ENCODE peak calls at places on chromosomes 7 and 10, in four cellular contexts. R is heart left ventricle, F is HCT116, P is BE2C. D is an unnamed sample.

GRCh38 chr7:63789378-63790176 is 209.1 kb upstream of the ZNF722 start:
- DNase-seq in P (no peak), R (no peak), F (no peak), D (no peak)

GRCh38 chr7:105707967-105708580 is 126.8 kb upstream of the EFCAB10 start:
- DNase-seq in R (no peak), F (no peak), P (no peak), D (no peak)

GRCh38 chr10:70053212-70053895 is 708 bp downstream of the MACROH2A2 start:
- DNase-seq in R (peak), F (no peak), P (peak), D (no peak)

GRCh38 chr7:142063551-142064442 is 47.7 kb upstream of the MGAM2 start:
- DNase-seq in F (no peak), R (no peak), P (no peak), D (no peak)

GRCh38 chr10:125093199-125093841 is 67.0 kb downstream of the CTBP2 start:
- DNase-seq in P (peak), R (no peak), F (no peak), D (no peak)

GRCh38 chr7:6026011-6026819 is 5.0 kb upstream of the ANKRD61 start:
- DNase-seq in P (peak), R (peak), F (no peak), D (no peak)

GRCh38 chr10:47451275-47451997 is 32.5 kb downstream of the ANXA8 start:
- DNase-seq in P (no peak), F (no peak), R (peak), D (no peak)

GRCh38 chr7:127348247-127348631 is 44.3 kb downstream of the ZNF800 start:
- DNase-seq in F (no peak), P (no peak), R (no peak), D (no peak)

GRCh38 chr10:58665361-58665760 is 152.7 kb downstream of the BICC1 start:
- DNase-seq in R (no peak), F (no peak), P (no peak), D (no peak)

GRCh38 chr10:77614778-77615625 is 22.6 kb downstream of the KCNMA1 start:
- DNase-seq in F (no peak), R (no peak), P (no peak), D (no peak)

GRCh38 chr10:72831696-72832355 is 61.7 kb upstream of the OIT3 start:
- DNase-seq in F (no peak), P (no peak), R (no peak), D (no peak)

GRCh38 chr7:98091061-98091460 is 15.6 kb upstream of the LMTK2 start:
- DNase-seq in P (no peak), R (no peak), F (no peak), D (no peak)

GRCh38 chr10:73131295-73131694 is 21.0 kb downstream of the NUDT13 start:
- DNase-seq in R (no peak), F (no peak), P (no peak), D (no peak)

GRCh38 chr10:89310092-89310886 is 8.4 kb downstream of the IFIT2 start:
- DNase-seq in F (no peak), R (no peak), P (no peak), D (no peak)

GRCh38 chr10:92381543-92381954 is 90.6 kb downstream of the MARCHF5 start:
- DNase-seq in R (no peak), P (peak), F (no peak), D (no peak)

GRCh38 chr7:41006591-41006990 is 696.3 kb downstream of the INHBA start:
- DNase-seq in R (no peak), P (no peak), F (peak), D (no peak)

GRCh38 chr7:22571776-22572175 is 71.8 kb upstream of the STEAP1B start:
- DNase-seq in P (no peak), R (no peak), F (no peak), D (no peak)

GRCh38 chr7:34838329-34838728 is 180.3 kb downstream of the NPSR1 start:
- DNase-seq in P (no peak), R (no peak), F (no peak), D (no peak)

GRCh38 chr7:70703785-70704184 is 428.2 kb upstream of the GALNT17 start:
- DNase-seq in P (no peak), F (no peak), R (no peak), D (no peak)

GRCh38 chr10:72425133-72425532 is 70.4 kb upstream of the DNAJB12 start:
- DNase-seq in R (no peak), F (no peak), P (no peak), D (no peak)

GRCh38 chr10:95798307-95798850 is 42.4 kb downstream of the ENTPD1 start:
- DNase-seq in F (no peak), P (no peak), R (no peak), D (no peak)

GRCh38 chr10:110708776-110709443 is 64.8 kb downstream of the RBM20 start:
- DNase-seq in R (no peak), F (no peak), P (no peak), D (no peak)

GRCh38 chr7:157584420-157584819 is 247.6 kb downstream of the DNAJB6 start:
- DNase-seq in F (no peak), R (peak), P (no peak), D (no peak)

GRCh38 chr7:124130-124949 is 68.0 kb upstream of the FAM20C start:
- DNase-seq in R (no peak), P (no peak), F (no peak), D (no peak)

GRCh38 chr10:57925045-57925444 is 342.6 kb downstream of the IPMK start:
- DNase-seq in F (no peak), R (no peak), P (no peak), D (no peak)

GRCh38 chr7:37448057-37448636 is 517 bp downstream of the ELMO1 start:
- DNase-seq in R (peak), P (peak), F (no peak), D (no peak)

GRCh38 chr7:37445800-37446199 is 2.9 kb downstream of the ELMO1 start:
- DNase-seq in P (no peak), R (no peak), F (no peak), D (no peak)

GRCh38 chr7:37446371-37446770 is 2.3 kb downstream of the ELMO1 start:
- DNase-seq in P (no peak), R (no peak), F (no peak), D (no peak)

GRCh38 chr7:37442268-37442667 is 6.4 kb downstream of the ELMO1 start:
- DNase-seq in R (no peak), P (no peak), F (no peak), D (no peak)

GRCh38 chr7:37445064-37445723 is 3.5 kb downstream of the ELMO1 start:
- DNase-seq in P (no peak), R (no peak), F (no peak), D (no peak)
- TF ChIP-seq CTCF in P (no peak), R (no peak), F (no peak), D (no peak)

GRCh38 chr10:112794201-112794600 is 155.8 kb upstream of the TCF7L2 start:
- DNase-seq in F (no peak), P (no peak), R (no peak), D (no peak)

GRCh38 chr10:112792487-112793196 is 157.4 kb upstream of the TCF7L2 start:
- DNase-seq in F (no peak), P (peak), R (no peak), D (no peak)

GRCh38 chr10:112795067-112795466 is 155.0 kb upstream of the TCF7L2 start:
- DNase-seq in R (no peak), F (no peak), P (no peak), D (no peak)

GRCh38 chr10:112791447-112791846 is 158.6 kb upstream of the TCF7L2 start:
- DNase-seq in F (no peak), P (no peak), R (no peak), D (no peak)

GRCh38 chr10:112793197-112793921 is 156.7 kb upstream of the TCF7L2 start:
- DNase-seq in P (no peak), R (no peak), F (no peak), D (no peak)
- H3K4me3 ChIP-seq in P (peak), R (no peak), F (no peak), D (no peak)

GRCh38 chr10:75095631-75096030 is 15.8 kb upstream of the SAMD8 start:
- DNase-seq in F (no peak), R (no peak), P (no peak), D (no peak)

GRCh38 chr10:75097666-75098285 is 13.7 kb upstream of the SAMD8 start:
- DNase-seq in R (no peak), F (no peak), P (peak), D (no peak)

GRCh38 chr10:75098902-75099673 is 12.4 kb upstream of the SAMD8 start:
- DNase-seq in R (peak), P (no peak), F (no peak), D (no peak)

GRCh38 chr10:75094465-75094864 is 17.0 kb upstream of the SAMD8 start:
- DNase-seq in P (no peak), R (no peak), F (no peak), D (no peak)

DNA sequence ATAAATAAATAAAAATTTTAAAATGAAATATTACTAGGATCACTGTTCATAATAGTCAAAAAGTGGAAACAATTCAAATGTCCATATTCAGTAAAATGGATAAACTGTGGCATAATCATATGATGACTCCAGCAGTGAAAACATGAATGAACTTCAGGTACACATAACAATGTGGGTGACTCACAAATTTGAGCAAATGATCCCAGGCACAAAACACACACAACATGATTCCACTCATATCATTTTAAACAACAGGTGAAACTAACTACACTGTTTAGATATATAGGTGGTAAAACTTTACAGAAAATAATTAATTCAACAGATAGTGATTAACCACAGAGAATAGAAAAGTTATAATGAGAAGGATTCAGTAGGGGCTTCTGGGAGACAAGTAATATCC is 14.7 kb upstream of the SAMD8 start:
- DNase-seq in P (no peak), F (no peak), R (no peak), D (no peak)
- TF ChIP-seq CTCF in P (no peak), F (no peak), R (no peak), D (no peak)

GRCh38 chr7:123771846-123772245 is 23.0 kb upstream of the WASL start:
- DNase-seq in P (no peak), R (no peak), F (no peak), D (no peak)

GRCh38 chr7:123770378-123770777 is 21.6 kb upstream of the WASL start:
- DNase-seq in R (no peak), P (no peak), F (no peak), D (no peak)

GRCh38 chr7:123768493-123768892 is 19.7 kb upstream of the WASL start:
- DNase-seq in R (no peak), P (no peak), F (no peak), D (no peak)

GRCh38 chr7:123771256-123771655 is 22.5 kb upstream of the WASL start:
- DNase-seq in F (no peak), P (no peak), R (no peak), D (no peak)

GRCh38 chr7:123769371-123769770 is 20.6 kb upstream of the WASL start:
- DNase-seq in R (no peak), F (peak), P (no peak), D (no peak)
- H3K4me3 ChIP-seq in R (no peak), F (no peak), P (no peak), D (no peak)

DNA sequence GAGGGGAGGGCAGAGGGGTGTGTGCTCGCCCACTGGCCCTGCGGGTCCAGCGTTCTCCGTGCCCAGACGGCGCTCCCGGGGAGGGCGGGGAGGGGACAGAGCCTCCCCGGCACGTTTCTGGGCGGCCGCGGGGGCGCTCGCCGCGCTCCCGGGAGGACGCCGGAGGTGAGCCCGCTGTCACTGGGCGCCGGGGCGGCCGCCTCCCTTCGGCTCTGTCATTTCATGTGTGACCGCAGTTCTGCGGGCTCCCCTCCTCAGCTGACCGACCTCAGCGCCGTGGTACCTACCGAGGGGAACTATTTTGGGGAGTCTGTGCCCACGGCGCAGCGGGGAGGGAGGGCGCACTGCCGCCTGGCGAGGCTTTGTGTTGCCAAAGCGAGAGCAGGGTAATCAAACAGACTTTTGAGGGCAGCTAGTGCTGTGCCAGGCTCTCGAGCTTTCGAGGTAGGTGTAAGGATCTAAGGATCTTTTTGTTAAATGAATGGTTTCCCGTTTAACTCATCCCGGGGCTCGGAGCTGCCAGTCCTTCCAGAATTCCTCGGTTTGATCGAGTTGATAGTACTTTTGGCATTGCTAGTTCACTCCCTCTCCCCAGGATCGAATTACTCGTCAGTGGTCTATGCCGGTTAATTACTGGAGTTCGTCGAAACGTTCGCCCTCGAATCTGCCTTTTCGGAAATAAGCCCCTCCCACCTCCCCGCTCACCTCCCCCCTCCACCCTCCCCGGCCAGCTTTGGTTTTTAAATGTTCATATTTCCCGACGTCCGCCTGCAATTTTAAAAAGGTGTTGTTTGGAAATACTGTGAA is 1.9 kb downstream of the ARID5B start:
- DNase-seq in P (peak), R (peak), F (peak), D (no peak)
- TF ChIP-seq CTCF in P (no peak), R (no peak), F (peak), D (peak)

GRCh38 chr7:4725014-4725951 is 43.2 kb downstream of the FOXK1 start:
- DNase-seq in P (no peak), R (peak), F (no peak), D (peak)

GRCh38 chr7:4724648-4725013 is 42.5 kb downstream of the FOXK1 start:
- DNase-seq in P (no peak), R (no peak), F (no peak), D (no peak)

GRCh38 chr7:4726568-4726967 is 44.5 kb downstream of the FOXK1 start:
- DNase-seq in R (no peak), F (no peak), P (no peak), D (no peak)

GRCh38 chr7:4727914-4728705 is 46.0 kb downstream of the FOXK1 start:
- DNase-seq in P (no peak), F (no peak), R (no peak), D (no peak)

DNA sequence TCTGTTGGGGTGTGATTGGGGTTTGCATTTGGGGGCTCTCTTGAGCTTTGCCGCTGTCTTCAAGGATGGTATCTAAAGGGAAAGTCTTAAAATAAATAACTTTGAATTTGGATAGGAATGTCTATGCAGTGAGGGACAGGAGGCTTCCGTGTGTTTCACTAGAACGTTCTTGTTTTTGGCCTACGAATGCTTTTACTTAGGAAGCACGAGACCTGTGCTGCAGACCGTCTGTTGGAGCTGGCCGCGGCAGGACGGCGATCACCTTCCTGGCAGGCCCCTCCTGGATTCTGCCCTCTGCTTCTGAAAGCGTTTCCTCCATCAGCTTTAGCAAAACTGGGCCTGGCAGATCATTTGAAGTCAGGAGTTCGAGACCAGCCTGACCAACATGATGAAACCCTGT is 44.0 kb downstream of the FOXK1 start:
- DNase-seq in P (no peak), F (no peak), R (no peak), D (no peak)
- H3K4me3 ChIP-seq in P (no peak), F (no peak), R (peak), D (no peak)

DNA sequence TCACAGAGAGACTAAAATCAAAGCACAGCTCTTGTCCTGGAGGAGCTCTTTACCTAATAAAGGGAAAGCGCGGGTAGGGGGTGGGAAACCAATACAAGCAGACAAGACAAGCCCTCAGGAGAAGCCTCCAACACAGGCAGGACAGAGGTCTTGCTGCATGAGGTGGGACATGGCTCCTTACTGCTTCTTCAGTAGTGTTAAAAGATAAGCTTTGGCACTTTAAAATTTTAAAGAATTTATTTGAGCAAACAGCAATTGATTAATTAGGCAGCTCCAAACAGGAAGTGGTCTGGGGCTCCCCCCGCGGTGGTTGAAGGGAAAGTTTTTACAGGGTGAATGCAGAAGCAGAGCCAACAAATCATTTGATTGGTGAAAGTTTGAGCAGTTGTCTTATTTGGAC is 50.3 kb upstream of the MACC1 start:
- DNase-seq in R (no peak), P (no peak), F (no peak), D (no peak)
- TF ChIP-seq CTCF in R (no peak), P (no peak), F (no peak), D (no peak)

GRCh38 chr7:129933627-129934026 is 19.1 kb downstream of the UBE2H start:
- DNase-seq in R (no peak), P (no peak), F (no peak), D (no peak)
- H3K4me3 ChIP-seq in R (no peak), P (no peak), F (no peak), D (no peak)

GRCh38 chr10:118547282-118547681 is 48.2 kb downstream of the PRLHR start:
- DNase-seq in F (no peak), R (no peak), P (no peak), D (no peak)
- TF ChIP-seq CTCF in F (no peak), R (no peak), P (no peak), D (no peak)

DNA sequence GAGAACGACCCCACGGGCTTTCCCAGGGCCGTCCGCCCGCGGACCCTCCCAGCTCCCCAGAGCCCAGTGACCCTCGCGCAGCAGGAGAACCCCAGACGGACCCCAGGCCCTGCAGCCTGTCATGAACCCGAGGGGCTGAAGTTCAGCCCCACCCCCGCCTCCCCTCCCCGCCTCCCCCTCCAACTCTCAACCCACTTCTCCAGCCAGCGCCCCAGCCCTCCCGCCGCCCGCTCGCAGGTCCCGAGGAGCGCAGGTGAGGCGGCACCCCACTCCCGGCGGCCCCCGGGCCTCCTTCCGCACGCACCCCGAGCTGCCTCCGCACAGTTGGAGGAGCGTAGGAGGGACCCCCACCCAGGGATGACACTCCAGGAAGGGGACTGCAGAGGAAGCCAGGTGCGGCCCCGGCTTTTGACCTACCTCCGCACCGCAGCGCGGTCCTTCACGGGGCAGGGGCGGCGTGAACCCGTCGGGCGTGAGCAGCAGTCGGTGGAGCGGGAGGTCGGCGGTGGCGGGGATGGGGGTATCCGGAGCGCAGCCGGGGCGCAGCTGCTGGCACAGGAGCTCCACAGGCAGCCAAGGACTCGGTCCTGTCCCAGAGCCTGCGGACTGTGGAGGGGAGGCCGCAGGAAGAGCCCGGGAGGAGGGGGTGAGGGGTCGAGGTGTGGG is at the start of gene TMEM176A:
- DNase-seq in R (no peak), F (no peak), P (no peak), D (no peak)
- H3K4me3 ChIP-seq in R (peak), F (no peak), P (no peak), D (no peak)

D was measured in AG04449.